ENCODE peak calls at places on chromosomes 12 and 14, in ten cellular contexts. One of them, this sample, is unnamed.

GRCh38 chr14:58071341-58071740 is 80.7 kb downstream of the ARMH4 start:
- DNase-seq in activated naive CD8-positive, alpha-beta T cell treated with anti-CD3 and anti-CD28 coated beads, Interleukin-2, amount 50 U/mL, for 24 hours: no peak
- DNase-seq in HCEC 1CT: no peak
- DNase-seq in AG08396: no peak
- DNase-seq in stomach: no peak
- DNase-seq in fibroblast of mammary gland: no peak
- DNase-seq in mucosa of descending colon: no peak
- DNase-seq in NCI-H2107: no peak
- DNase-seq in NCI-H1105 treated with DMSO at 0.1 percent for 48 hours: no peak
- DNase-seq in A549: no peak
- DNase-seq in this sample: no peak

GRCh38 chr14:51581017-51581881 is 70.5 kb upstream of the FRMD6 start:
- DNase-seq in activated naive CD8-positive, alpha-beta T cell treated with anti-CD3 and anti-CD28 coated beads, Interleukin-2, amount 50 U/mL, for 24 hours: no peak
- DNase-seq in AG08396: peak; percentile 35
- DNase-seq in stomach: no peak
- DNase-seq in NCI-H2107: no peak
- DNase-seq in NCI-H1105 treated with DMSO at 0.1 percent for 48 hours: no peak
- DNase-seq in A549: no peak
- DNase-seq in mucosa of descending colon: no peak
- DNase-seq in HCEC 1CT: peak; percentile 87
- DNase-seq in fibroblast of mammary gland: peak; percentile 78
- DNase-seq in this sample: peak; percentile 63

GRCh38 chr12:106417926-106418910 is 60.7 kb downstream of the POLR3B start:
- DNase-seq in NCI-H2107: no peak
- DNase-seq in AG08396: peak; percentile 31
- DNase-seq in activated naive CD8-positive, alpha-beta T cell treated with anti-CD3 and anti-CD28 coated beads, Interleukin-2, amount 50 U/mL, for 24 hours: no peak
- DNase-seq in stomach: no peak
- DNase-seq in HCEC 1CT: peak; percentile 78
- DNase-seq in A549: no peak
- DNase-seq in fibroblast of mammary gland: peak; percentile 69
- DNase-seq in NCI-H1105 treated with DMSO at 0.1 percent for 48 hours: no peak
- DNase-seq in mucosa of descending colon: no peak
- DNase-seq in this sample: peak; percentile 70

GRCh38 chr12:49342914-49343731 is 3.6 kb upstream of the DNAJC22 start:
- DNase-seq in NCI-H1105 treated with DMSO at 0.1 percent for 48 hours: no peak
- DNase-seq in stomach: peak; percentile 24
- DNase-seq in mucosa of descending colon: no peak
- DNase-seq in HCEC 1CT: no peak
- DNase-seq in fibroblast of mammary gland: no peak
- DNase-seq in AG08396: peak; percentile 42
- DNase-seq in A549: no peak
- DNase-seq in activated naive CD8-positive, alpha-beta T cell treated with anti-CD3 and anti-CD28 coated beads, Interleukin-2, amount 50 U/mL, for 24 hours: no peak
- DNase-seq in NCI-H2107: no peak
- DNase-seq in this sample: no peak

GRCh38 chr12:5022465-5023061 is 21.1 kb upstream of the KCNA5 start:
- DNase-seq in activated naive CD8-positive, alpha-beta T cell treated with anti-CD3 and anti-CD28 coated beads, Interleukin-2, amount 50 U/mL, for 24 hours: peak; percentile 42
- DNase-seq in AG08396: peak; percentile 71
- DNase-seq in mucosa of descending colon: no peak
- DNase-seq in stomach: peak; percentile 44
- DNase-seq in NCI-H2107: peak; percentile 41
- DNase-seq in NCI-H1105 treated with DMSO at 0.1 percent for 48 hours: peak; percentile 70
- DNase-seq in A549: peak; percentile 66
- DNase-seq in fibroblast of mammary gland: peak; percentile 32
- DNase-seq in HCEC 1CT: no peak
- DNase-seq in this sample: peak; percentile 26

GRCh38 chr12:26878661-26879119 is 45.7 kb upstream of the ITPR2 start:
- DNase-seq in stomach: peak; percentile 85
- DNase-seq in NCI-H2107: peak; percentile 42
- DNase-seq in mucosa of descending colon: peak; percentile 71
- DNase-seq in A549: no peak
- DNase-seq in fibroblast of mammary gland: no peak
- DNase-seq in NCI-H1105 treated with DMSO at 0.1 percent for 48 hours: peak; percentile 98
- DNase-seq in activated naive CD8-positive, alpha-beta T cell treated with anti-CD3 and anti-CD28 coated beads, Interleukin-2, amount 50 U/mL, for 24 hours: no peak
- DNase-seq in AG08396: peak; percentile 16
- DNase-seq in HCEC 1CT: no peak
- DNase-seq in this sample: no peak

GRCh38 chr12:102522768-102523167 is 42.4 kb upstream of the IGF1 start:
- DNase-seq in NCI-H1105 treated with DMSO at 0.1 percent for 48 hours: no peak
- DNase-seq in HCEC 1CT: no peak
- DNase-seq in stomach: no peak
- DNase-seq in activated naive CD8-positive, alpha-beta T cell treated with anti-CD3 and anti-CD28 coated beads, Interleukin-2, amount 50 U/mL, for 24 hours: no peak
- DNase-seq in fibroblast of mammary gland: no peak
- DNase-seq in AG08396: no peak
- DNase-seq in NCI-H2107: no peak
- DNase-seq in A549: no peak
- DNase-seq in mucosa of descending colon: no peak
- DNase-seq in this sample: no peak

GRCh38 chr12:85733984-85734383 is 102.2 kb downstream of the RASSF9 start:
- DNase-seq in NCI-H2107: no peak
- DNase-seq in HCEC 1CT: peak; percentile 11
- DNase-seq in mucosa of descending colon: no peak
- DNase-seq in stomach: no peak
- DNase-seq in fibroblast of mammary gland: peak; percentile 50
- DNase-seq in A549: no peak
- DNase-seq in activated naive CD8-positive, alpha-beta T cell treated with anti-CD3 and anti-CD28 coated beads, Interleukin-2, amount 50 U/mL, for 24 hours: no peak
- DNase-seq in AG08396: no peak
- DNase-seq in NCI-H1105 treated with DMSO at 0.1 percent for 48 hours: no peak
- DNase-seq in this sample: peak; percentile 39

GRCh38 chr14:101120636-101121398 is 217.3 kb upstream of the RTL1 start:
- DNase-seq in fibroblast of mammary gland: no peak
- DNase-seq in stomach: peak; percentile 26
- DNase-seq in HCEC 1CT: no peak
- DNase-seq in mucosa of descending colon: peak; percentile 68
- DNase-seq in NCI-H1105 treated with DMSO at 0.1 percent for 48 hours: no peak
- DNase-seq in A549: no peak
- DNase-seq in NCI-H2107: peak; percentile 28
- DNase-seq in AG08396: no peak
- DNase-seq in activated naive CD8-positive, alpha-beta T cell treated with anti-CD3 and anti-CD28 coated beads, Interleukin-2, amount 50 U/mL, for 24 hours: peak; percentile 35
- DNase-seq in this sample: no peak

GRCh38 chr14:96178674-96179321 is 25.8 kb upstream of the BDKRB2 start:
- DNase-seq in HCEC 1CT: no peak
- DNase-seq in activated naive CD8-positive, alpha-beta T cell treated with anti-CD3 and anti-CD28 coated beads, Interleukin-2, amount 50 U/mL, for 24 hours: no peak
- DNase-seq in NCI-H1105 treated with DMSO at 0.1 percent for 48 hours: no peak
- DNase-seq in stomach: no peak
- DNase-seq in mucosa of descending colon: no peak
- DNase-seq in AG08396: no peak
- DNase-seq in NCI-H2107: no peak
- DNase-seq in A549: no peak
- DNase-seq in fibroblast of mammary gland: peak; percentile 38
- DNase-seq in this sample: no peak

GRCh38 chr14:52692248-52692962 is 3.0 kb downstream of the ERO1A start:
- DNase-seq in A549: no peak
- DNase-seq in activated naive CD8-positive, alpha-beta T cell treated with anti-CD3 and anti-CD28 coated beads, Interleukin-2, amount 50 U/mL, for 24 hours: no peak
- DNase-seq in NCI-H1105 treated with DMSO at 0.1 percent for 48 hours: no peak
- DNase-seq in HCEC 1CT: peak; percentile 27
- DNase-seq in NCI-H2107: no peak
- DNase-seq in fibroblast of mammary gland: peak; percentile 79
- DNase-seq in stomach: no peak
- DNase-seq in AG08396: peak; percentile 34
- DNase-seq in mucosa of descending colon: no peak
- DNase-seq in this sample: peak; percentile 66

GRCh38 chr12:78101946-78102635 is 271.4 kb downstream of the NAV3 start:
- DNase-seq in activated naive CD8-positive, alpha-beta T cell treated with anti-CD3 and anti-CD28 coated beads, Interleukin-2, amount 50 U/mL, for 24 hours: no peak
- DNase-seq in NCI-H2107: no peak
- DNase-seq in A549: no peak
- DNase-seq in HCEC 1CT: no peak
- DNase-seq in stomach: no peak
- DNase-seq in AG08396: no peak
- DNase-seq in mucosa of descending colon: no peak
- DNase-seq in NCI-H1105 treated with DMSO at 0.1 percent for 48 hours: no peak
- DNase-seq in fibroblast of mammary gland: no peak
- DNase-seq in this sample: no peak

GRCh38 chr12:78928200-78929074 is 63.9 kb downstream of the SYT1 start:
- DNase-seq in fibroblast of mammary gland: peak; percentile 77
- DNase-seq in HCEC 1CT: peak; percentile 75
- DNase-seq in stomach: no peak
- DNase-seq in NCI-H1105 treated with DMSO at 0.1 percent for 48 hours: no peak
- DNase-seq in A549: peak; percentile 14
- DNase-seq in mucosa of descending colon: no peak
- DNase-seq in AG08396: peak; percentile 12
- DNase-seq in NCI-H2107: no peak
- DNase-seq in activated naive CD8-positive, alpha-beta T cell treated with anti-CD3 and anti-CD28 coated beads, Interleukin-2, amount 50 U/mL, for 24 hours: no peak
- DNase-seq in this sample: peak; percentile 14

GRCh38 chr14:105019861-105020814 is 745 bp downstream of the CDCA4 start:
- DNase-seq in activated naive CD8-positive, alpha-beta T cell treated with anti-CD3 and anti-CD28 coated beads, Interleukin-2, amount 50 U/mL, for 24 hours: peak; percentile 64
- DNase-seq in AG08396: peak; percentile 54
- DNase-seq in mucosa of descending colon: peak; percentile 74
- DNase-seq in HCEC 1CT: peak; percentile 22
- DNase-seq in stomach: peak; percentile 39
- DNase-seq in fibroblast of mammary gland: no peak
- DNase-seq in A549: no peak
- DNase-seq in NCI-H2107: no peak
- DNase-seq in NCI-H1105 treated with DMSO at 0.1 percent for 48 hours: peak; percentile 19
- DNase-seq in this sample: peak; percentile 66

GRCh38 chr12:62784576-62784975 is 150.4 kb downstream of the PPM1H start:
- DNase-seq in fibroblast of mammary gland: no peak
- DNase-seq in AG08396: no peak
- DNase-seq in stomach: no peak
- DNase-seq in HCEC 1CT: no peak
- DNase-seq in NCI-H1105 treated with DMSO at 0.1 percent for 48 hours: no peak
- DNase-seq in activated naive CD8-positive, alpha-beta T cell treated with anti-CD3 and anti-CD28 coated beads, Interleukin-2, amount 50 U/mL, for 24 hours: no peak
- DNase-seq in A549: no peak
- DNase-seq in NCI-H2107: no peak
- DNase-seq in mucosa of descending colon: no peak
- DNase-seq in this sample: no peak

GRCh38 chr14:90851327-90852036 is 35.3 kb upstream of the TTC7B start:
- DNase-seq in HCEC 1CT: no peak
- DNase-seq in NCI-H2107: no peak
- DNase-seq in mucosa of descending colon: no peak
- DNase-seq in activated naive CD8-positive, alpha-beta T cell treated with anti-CD3 and anti-CD28 coated beads, Interleukin-2, amount 50 U/mL, for 24 hours: no peak
- DNase-seq in stomach: no peak
- DNase-seq in AG08396: no peak
- DNase-seq in NCI-H1105 treated with DMSO at 0.1 percent for 48 hours: no peak
- DNase-seq in fibroblast of mammary gland: no peak
- DNase-seq in A549: no peak
- DNase-seq in this sample: no peak

GRCh38 chr14:99245541-99246511 is 26.2 kb downstream of the BCL11B start:
- DNase-seq in HCEC 1CT: no peak
- DNase-seq in A549: no peak
- DNase-seq in activated naive CD8-positive, alpha-beta T cell treated with anti-CD3 and anti-CD28 coated beads, Interleukin-2, amount 50 U/mL, for 24 hours: peak; percentile 46
- DNase-seq in AG08396: peak; percentile 21
- DNase-seq in mucosa of descending colon: no peak
- DNase-seq in NCI-H2107: no peak
- DNase-seq in NCI-H1105 treated with DMSO at 0.1 percent for 48 hours: no peak
- DNase-seq in fibroblast of mammary gland: no peak
- DNase-seq in stomach: no peak
- DNase-seq in this sample: no peak

GRCh38 chr14:93619176-93619793 is 169.0 kb downstream of the PRIMA1 start:
- DNase-seq in fibroblast of mammary gland: peak; percentile 61
- DNase-seq in NCI-H2107: peak; percentile 61
- DNase-seq in AG08396: peak; percentile 25
- DNase-seq in mucosa of descending colon: no peak
- DNase-seq in HCEC 1CT: peak; percentile 48
- DNase-seq in activated naive CD8-positive, alpha-beta T cell treated with anti-CD3 and anti-CD28 coated beads, Interleukin-2, amount 50 U/mL, for 24 hours: peak; percentile 12
- DNase-seq in NCI-H1105 treated with DMSO at 0.1 percent for 48 hours: peak; percentile 67
- DNase-seq in stomach: peak; percentile 31
- DNase-seq in A549: peak; percentile 33
- DNase-seq in this sample: peak; percentile 58

GRCh38 chr14:50395448-50395847 is 1.2 kb downstream of the CDKL1 start:
- DNase-seq in HCEC 1CT: peak; percentile 7
- DNase-seq in activated naive CD8-positive, alpha-beta T cell treated with anti-CD3 and anti-CD28 coated beads, Interleukin-2, amount 50 U/mL, for 24 hours: no peak
- DNase-seq in AG08396: no peak
- DNase-seq in NCI-H1105 treated with DMSO at 0.1 percent for 48 hours: no peak
- DNase-seq in NCI-H2107: no peak
- DNase-seq in stomach: no peak
- DNase-seq in fibroblast of mammary gland: peak; percentile 42
- DNase-seq in A549: no peak
- DNase-seq in mucosa of descending colon: no peak
- DNase-seq in this sample: no peak

GRCh38 chr14:55807059-55807499 is 227.1 kb downstream of the KTN1 start:
- DNase-seq in NCI-H2107: peak; percentile 75
- DNase-seq in NCI-H1105 treated with DMSO at 0.1 percent for 48 hours: peak; percentile 93
- DNase-seq in mucosa of descending colon: peak; percentile 92
- DNase-seq in A549: no peak
- DNase-seq in activated naive CD8-positive, alpha-beta T cell treated with anti-CD3 and anti-CD28 coated beads, Interleukin-2, amount 50 U/mL, for 24 hours: peak; percentile 62
- DNase-seq in fibroblast of mammary gland: peak; percentile 77
- DNase-seq in HCEC 1CT: no peak
- DNase-seq in stomach: peak; percentile 98
- DNase-seq in AG08396: no peak
- DNase-seq in this sample: peak; percentile 35

GRCh38 chr12:46046436-46046835 is 56.1 kb upstream of the SCAF11 start:
- DNase-seq in NCI-H2107: no peak
- DNase-seq in activated naive CD8-positive, alpha-beta T cell treated with anti-CD3 and anti-CD28 coated beads, Interleukin-2, amount 50 U/mL, for 24 hours: no peak
- DNase-seq in AG08396: no peak
- DNase-seq in fibroblast of mammary gland: no peak
- DNase-seq in stomach: no peak
- DNase-seq in HCEC 1CT: no peak
- DNase-seq in NCI-H1105 treated with DMSO at 0.1 percent for 48 hours: no peak
- DNase-seq in mucosa of descending colon: no peak
- DNase-seq in A549: no peak
- DNase-seq in this sample: no peak

GRCh38 chr14:32077081-32078029 is at the start of gene ARHGAP5:
- DNase-seq in AG08396: peak; percentile 42
- DNase-seq in NCI-H2107: peak; percentile 35
- DNase-seq in fibroblast of mammary gland: peak; percentile 30
- DNase-seq in NCI-H1105 treated with DMSO at 0.1 percent for 48 hours: peak; percentile 67
- DNase-seq in stomach: peak; percentile 27
- DNase-seq in mucosa of descending colon: peak; percentile 86
- DNase-seq in HCEC 1CT: peak; percentile 39
- DNase-seq in A549: no peak
- DNase-seq in activated naive CD8-positive, alpha-beta T cell treated with anti-CD3 and anti-CD28 coated beads, Interleukin-2, amount 50 U/mL, for 24 hours: peak; percentile 47
- DNase-seq in this sample: no peak

GRCh38 chr12:31369712-31370521 is 44.0 kb upstream of the SINHCAF start:
- DNase-seq in NCI-H2107: peak; percentile 56
- DNase-seq in activated naive CD8-positive, alpha-beta T cell treated with anti-CD3 and anti-CD28 coated beads, Interleukin-2, amount 50 U/mL, for 24 hours: no peak
- DNase-seq in A549: no peak
- DNase-seq in mucosa of descending colon: no peak
- DNase-seq in NCI-H1105 treated with DMSO at 0.1 percent for 48 hours: no peak
- DNase-seq in fibroblast of mammary gland: peak; percentile 81
- DNase-seq in AG08396: no peak
- DNase-seq in stomach: peak; percentile 75
- DNase-seq in HCEC 1CT: no peak
- DNase-seq in this sample: peak; percentile 77

This sample was measured in foreskin fibroblast.